ENCODE peak calls at places on chromosomes 7 and 10, in nine cellular contexts. V is cardiac muscle cell, C is suprapubic skin, N is A549, Y is ovary, U is gastrocnemius medialis, T is OCI-LY7, H is heart left ventricle, L is tibial nerve. G is an unnamed sample. For H3K9me3, the result is how much of the 10 kb centered on the place peaks cover.

GRCh38 chr10:124384591-124385190 is 34.0 kb downstream of the OAT start:
- DNase-seq in T (no peak), C (peak), H (no peak), V (no peak), N (no peak), L (no peak), U (no peak), Y (no peak), G (peak)

GRCh38 chr10:112593023-112593422 is 146.0 kb downstream of the VTI1A start:
- DNase-seq in T (no peak), C (no peak), V (no peak), Y (no peak), U (no peak), N (no peak), H (no peak), L (no peak), G (no peak)

GRCh38 chr7:25707733-25708132 is 444.3 kb upstream of the NFE2L3 start:
- DNase-seq in C (no peak), U (no peak), L (no peak), H (no peak), Y (no peak), N (no peak), T (no peak), V (peak), G (no peak)

GRCh38 chr7:380226-380550 is 90.2 kb downstream of the FOXL3 start:
- DNase-seq in Y (no peak), L (no peak), T (no peak), C (no peak), N (no peak), H (no peak), U (no peak), V (no peak), G (no peak)

GRCh38 chr10:43235070-43235900 is 31.6 kb downstream of the RASGEF1A start:
- DNase-seq in U (no peak), N (no peak), H (peak), Y (no peak), L (no peak), T (no peak), C (peak), V (no peak), G (peak)

GRCh38 chr10:86356306-86356705 is 10.3 kb downstream of the GRID1 start:
- DNase-seq in T (no peak), V (no peak), U (no peak), N (no peak), C (no peak), L (no peak), Y (no peak), H (no peak), G (no peak)

GRCh38 chr7:15720849-15721471 is 34.5 kb upstream of the MEOX2 start:
- DNase-seq in H (peak), C (no peak), Y (no peak), V (peak), N (peak), T (peak), U (no peak), L (peak), G (peak)

GRCh38 chr10:98852686-98853085 is 383.0 kb downstream of the HPSE2 start:
- DNase-seq in L (no peak), V (no peak), Y (no peak), H (no peak), T (peak), U (no peak), N (no peak), C (no peak), G (no peak)

GRCh38 chr7:76069238-76069638 is 21.3 kb downstream of the MDH2 start:
- DNase-seq in U (peak), Y (peak), H (peak), T (no peak), L (no peak), C (peak), V (peak), N (peak), G (peak)

GRCh38 chr7:121505021-121505420 is 108.9 kb upstream of the FAM3C start:
- DNase-seq in U (no peak), Y (no peak), H (no peak), V (peak), C (no peak), L (no peak), T (peak), N (no peak), G (no peak)

GRCh38 chr7:116500071-116500853 is 724 bp downstream of the CAV2 start:
- DNase-seq in Y (peak), L (no peak), V (peak), T (no peak), U (no peak), C (no peak), N (no peak), H (peak), G (peak)

GRCh38 chr10:82383350-82383749 is 508.4 kb downstream of the NRG3 start:
- DNase-seq in U (no peak), T (no peak), L (no peak), V (no peak), Y (no peak), H (no peak), N (no peak), C (no peak), G (no peak)
- H3K9me3 ChIP-seq in U (under half), T (under half), L (under half), V (under half), Y (under half), H (under half), N (under half), C (under half), G (under half)

DNA sequence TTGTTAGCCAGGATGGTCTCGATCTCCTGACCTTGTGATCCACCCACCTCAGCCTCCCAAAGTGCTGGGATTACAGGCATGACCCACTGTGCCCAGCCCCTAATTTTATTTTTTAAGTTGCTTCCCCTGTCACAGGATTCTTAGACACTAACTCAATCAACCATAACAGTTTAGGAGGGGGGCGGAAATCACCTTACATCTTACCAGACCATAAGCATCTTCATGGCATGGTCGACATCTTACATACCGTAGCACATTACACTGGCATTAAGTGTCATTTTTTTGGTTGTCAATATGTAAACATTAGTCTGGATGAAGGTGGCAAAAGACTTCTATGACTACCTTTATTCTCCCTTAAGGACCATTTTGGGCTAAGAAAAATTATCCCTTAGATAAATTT is 95.6 kb downstream of the TRIM24 start:
- DNase-seq in N (no peak), Y (no peak), L (no peak), T (no peak), C (no peak), V (no peak), U (no peak), H (no peak), G (no peak)
- H3K9me3 ChIP-seq in N (under half), Y (under half), L (half or more), T (under half), C (half or more), V (under half), U (under half), H (under half), G (under half)

GRCh38 chr10:29440981-29441380 is 152.1 kb downstream of the LYZL1 start:
- DNase-seq in H (no peak), T (no peak), Y (no peak), V (no peak), L (no peak), C (no peak), N (no peak), U (no peak), G (no peak)

GRCh38 chr10:29437871-29438270 is 149.0 kb downstream of the LYZL1 start:
- DNase-seq in V (no peak), L (no peak), U (no peak), H (no peak), C (no peak), T (no peak), Y (no peak), N (no peak), G (no peak)

GRCh38 chr10:29443745-29444523 is 155.1 kb downstream of the LYZL1 start:
- DNase-seq in N (no peak), U (no peak), L (no peak), T (no peak), H (no peak), C (no peak), V (no peak), Y (no peak), G (no peak)

GRCh38 chr10:29435809-29436501 is 147.1 kb downstream of the LYZL1 start:
- DNase-seq in V (peak), U (no peak), L (no peak), Y (no peak), C (no peak), H (no peak), N (no peak), T (no peak), G (no peak)

DNA sequence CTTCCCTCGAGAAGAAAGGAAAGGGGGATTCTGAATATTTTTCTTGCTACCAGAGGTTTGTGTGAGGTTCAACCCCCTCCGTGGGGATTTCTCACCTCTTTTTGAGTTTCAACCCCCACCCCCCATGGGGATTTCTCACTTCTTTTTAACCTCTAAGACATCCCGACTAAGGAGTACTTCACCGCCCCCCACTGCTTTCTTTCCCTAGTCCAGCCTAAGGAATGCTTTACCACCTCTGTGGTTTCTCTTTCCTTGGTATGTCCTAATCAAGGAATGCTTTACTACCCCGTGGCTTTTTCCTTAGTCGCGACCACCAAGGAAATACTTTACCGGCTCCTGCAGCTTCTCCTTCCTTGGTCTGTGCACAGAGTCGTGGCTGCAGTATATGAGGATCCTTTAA is 149.4 kb downstream of the LYZL1 start:
- DNase-seq in C (no peak), N (no peak), V (no peak), U (no peak), Y (no peak), T (no peak), L (no peak), H (no peak), G (no peak)
- H3K9me3 ChIP-seq in C (under half), N (under half), V (under half), U (under half), Y (under half), T (under half), L (under half), H (under half), G (under half)

DNA sequence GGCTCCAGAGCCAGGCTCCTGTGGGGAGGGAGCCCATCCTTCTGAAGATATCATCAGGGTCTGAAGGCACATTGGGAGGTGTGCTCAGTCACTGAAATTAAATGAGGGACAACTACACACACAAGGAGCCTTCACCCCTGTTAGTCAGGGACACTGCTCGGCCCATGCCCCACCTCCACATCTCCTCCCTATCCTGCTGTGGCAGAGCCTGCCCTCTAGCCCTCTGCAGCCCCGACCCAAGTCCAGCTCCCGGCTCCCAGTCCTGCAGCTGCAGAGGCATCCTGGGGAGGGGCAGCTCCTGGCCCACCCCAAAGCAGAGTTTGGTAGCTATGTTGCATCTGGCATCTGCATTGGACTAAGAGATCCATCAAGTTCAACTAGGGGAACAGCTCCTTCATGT is 136.3 kb downstream of the ZNF248 start:
- DNase-seq in N (no peak), U (no peak), T (no peak), C (no peak), H (no peak), Y (no peak), L (no peak), V (no peak), G (no peak)
- H3K9me3 ChIP-seq in N (under half), U (under half), T (under half), C (under half), H (under half), Y (under half), L (under half), V (under half), G (under half)

GRCh38 chr10:131071721-131072120 is 239.8 kb downstream of the TCERG1L start:
- DNase-seq in H (no peak), N (no peak), V (no peak), L (no peak), C (no peak), T (no peak), Y (no peak), U (no peak), G (no peak)

GRCh38 chr10:131070856-131071255 is 240.7 kb downstream of the TCERG1L start:
- DNase-seq in V (no peak), T (no peak), Y (no peak), U (no peak), L (no peak), N (no peak), H (no peak), C (no peak), G (peak)

GRCh38 chr10:131073469-131074060 is 238.0 kb downstream of the TCERG1L start:
- DNase-seq in T (no peak), H (no peak), N (no peak), Y (no peak), C (no peak), U (no peak), L (no peak), V (no peak), G (no peak)

GRCh38 chr10:131074682-131075081 is 236.8 kb downstream of the TCERG1L start:
- DNase-seq in C (no peak), Y (no peak), T (no peak), U (no peak), H (no peak), N (no peak), L (no peak), V (no peak), G (no peak)

GRCh38 chr10:131072651-131073468 is 238.7 kb downstream of the TCERG1L start:
- DNase-seq in N (no peak), V (no peak), H (no peak), L (no peak), T (no peak), Y (no peak), C (no peak), U (no peak), G (no peak)
- H3K9me3 ChIP-seq in N (under half), V (under half), H (under half), L (under half), T (under half), Y (under half), C (under half), U (under half), G (under half)

GRCh38 chr7:126079151-126079550 is 1149.5 kb upstream of the POT1 start:
- DNase-seq in V (no peak), H (no peak), Y (no peak), T (no peak), C (no peak), U (no peak), L (no peak), N (no peak), G (no peak)
- H3K9me3 ChIP-seq in V (under half), H (under half), Y (under half), T (under half), C (under half), U (under half), L (under half), N (under half), G (under half)

GRCh38 chr7:98495523-98495922 is 94.6 kb upstream of the BAIAP2L1 start:
- DNase-seq in C (no peak), N (no peak), U (no peak), Y (no peak), T (no peak), H (no peak), V (no peak), L (no peak), G (no peak)
- H3K9me3 ChIP-seq in C (under half), N (under half), U (under half), Y (under half), T (under half), H (under half), V (under half), L (half or more), G (under half)

GRCh38 chr10:37384923-37385322 is 259.5 kb downstream of the ANKRD30A start:
- DNase-seq in U (no peak), N (no peak), C (no peak), V (no peak), L (no peak), Y (no peak), H (no peak), T (no peak), G (no peak)

DNA sequence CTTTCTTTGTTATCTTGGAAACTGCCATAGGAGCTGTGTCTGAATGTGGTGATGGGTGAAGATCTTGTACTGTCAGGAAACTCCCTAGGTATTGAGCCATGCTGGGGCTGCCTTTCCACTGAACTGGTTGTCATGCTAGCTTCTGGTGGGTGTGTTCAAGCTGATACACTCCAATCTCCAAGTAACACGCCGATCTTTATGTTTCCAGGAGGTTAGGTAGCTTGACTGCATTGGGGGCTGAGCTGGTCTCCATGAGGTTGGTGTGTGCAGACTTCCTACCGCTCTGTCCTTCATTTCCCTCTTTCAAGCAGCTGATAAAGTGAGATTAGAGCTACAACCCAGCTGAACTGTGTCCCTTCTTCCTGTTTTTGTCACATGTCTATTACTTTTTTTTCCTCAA is 265.5 kb downstream of the ANKRD30A start:
- DNase-seq in Y (no peak), T (no peak), U (no peak), C (no peak), N (no peak), V (no peak), H (no peak), L (no peak), G (no peak)
- H3K9me3 ChIP-seq in Y (under half), T (under half), U (under half), C (under half), N (under half), V (under half), H (under half), L (under half), G (under half)

G was measured in sigmoid colon.